ENCODE peak calls at places on chromosomes 7 and 10, in nine cellular contexts. H, K, S, L, N, O, R, E and X are unnamed samples. For H3K27me3, the result is how much of the 10 kb centered on the place peaks cover.

GRCh38 chr10:48456361-48456804 is 148.5 kb downstream of the ARHGAP22 start:
- DNase-seq in K (peak), H (peak), S (no peak), L (peak), E (peak), R (no peak), O (no peak), N (peak), X (peak)

GRCh38 chr7:91894781-91895480 is 14.4 kb upstream of the MTERF1 start:
- DNase-seq in E (no peak), K (no peak), N (no peak), S (no peak), O (no peak), H (peak), L (no peak), R (no peak), X (no peak)

GRCh38 chr10:123160311-123160980 is 6.2 kb downstream of the BUB3 start:
- DNase-seq in L (no peak), R (no peak), K (no peak), E (no peak), H (no peak), S (no peak), O (no peak), N (no peak), X (no peak)

GRCh38 chr10:88992945-88993537 is 2.4 kb downstream of the FAS start:
- DNase-seq in O (no peak), H (peak), K (no peak), L (no peak), R (no peak), S (no peak), E (no peak), N (no peak), X (peak)

GRCh38 chr10:82212753-82213152 is 337.8 kb downstream of the NRG3 start:
- DNase-seq in S (no peak), N (no peak), H (no peak), O (no peak), R (no peak), E (no peak), L (no peak), K (no peak), X (no peak)

GRCh38 chr7:95723583-95724180 is 48.7 kb upstream of the DYNC1I1 start:
- DNase-seq in E (no peak), K (no peak), N (no peak), O (peak), H (peak), L (peak), S (no peak), R (peak), X (peak)

GRCh38 chr10:818526-819220 is 112.8 kb downstream of the LARP4B start:
- DNase-seq in O (no peak), N (no peak), K (no peak), L (no peak), E (no peak), H (no peak), R (no peak), S (no peak), X (no peak)

GRCh38 chr10:118662228-118663035 is 67.0 kb upstream of the PRLHR start:
- DNase-seq in O (no peak), N (peak), L (no peak), S (no peak), E (no peak), R (no peak), H (no peak), K (no peak), X (no peak)

GRCh38 chr10:116608683-116609594 is 11.8 kb upstream of the PNLIPRP2 start:
- DNase-seq in R (no peak), O (peak), S (no peak), N (no peak), H (no peak), E (no peak), L (no peak), K (no peak), X (peak)

GRCh38 chr10:69855346-69856163 is 53.8 kb downstream of the COL13A1 start:
- DNase-seq in H (no peak), R (no peak), O (no peak), L (no peak), E (no peak), S (no peak), N (no peak), K (no peak), X (no peak)

GRCh38 chr10:86162696-86163400 is 203.7 kb downstream of the GRID1 start:
- DNase-seq in K (no peak), H (no peak), S (no peak), L (no peak), N (peak), R (no peak), O (no peak), E (no peak), X (no peak)

GRCh38 chr7:45699726-45700390 is 125.7 kb downstream of the ADCY1 start:
- DNase-seq in S (no peak), K (no peak), H (no peak), E (peak), O (no peak), R (no peak), L (no peak), N (no peak), X (no peak)

GRCh38 chr7:42628021-42628420 is 283.8 kb downstream of the C7orf25 start:
- DNase-seq in H (no peak), O (no peak), R (no peak), K (no peak), E (no peak), N (no peak), S (no peak), L (no peak), X (no peak)

GRCh38 chr7:191105-192034 is 1.0 kb upstream of the FAM20C start:
- DNase-seq in R (peak), K (peak), O (peak), N (peak), L (peak), E (peak), S (no peak), H (peak), X (peak)
- H3K4me3 ChIP-seq in R (peak), K (peak), O (peak), N (peak), L (peak), E (peak), S (no peak), H (peak), X (peak)

GRCh38 chr7:27190284-27190748 is 5.3 kb upstream of the HOXA11 start:
- DNase-seq in N (no peak), L (no peak), R (no peak), K (no peak), O (no peak), S (no peak), E (no peak), H (no peak), X (no peak)
- H3K27me3 ChIP-seq in N (under half), L (half or more), R (under half), K (half or more), O (under half), S (half or more), E (half or more), H (half or more), X (half or more)

GRCh38 chr10:110850990-110851389 is 20.7 kb upstream of the PDCD4 start:
- DNase-seq in H (no peak), E (no peak), S (no peak), N (peak), O (no peak), L (peak), K (no peak), R (no peak), X (no peak)
- H3K4me3 ChIP-seq in H (no peak), E (no peak), S (no peak), N (no peak), O (no peak), L (no peak), K (no peak), R (no peak), X (no peak)

GRCh38 chr10:99418910-99419624 is 11.4 kb downstream of the GOT1 start:
- DNase-seq in L (no peak), E (no peak), O (no peak), N (no peak), R (no peak), K (no peak), S (no peak), H (no peak), X (no peak)
- H3K27me3 ChIP-seq in L (under half), E (under half), O (under half), N (under half), R (under half), K (under half), S (under half), H (under half), X (under half)

GRCh38 chr10:22345301-22346086 is at the start of gene SPAG6:
- DNase-seq in N (peak), O (no peak), H (peak), R (no peak), K (peak), S (peak), E (peak), L (peak), X (peak)
- H3K4me3 ChIP-seq in N (peak), O (no peak), H (peak), R (no peak), K (no peak), S (no peak), E (peak), L (peak), X (peak)